ENCODE peak calls at places on chromosomes 13 and 19, in seven cellular contexts. One of them, this sample, is unnamed.

GRCh38 chr19:55467236-55468053 is 2.9 kb upstream of the C19orf85 start:
- DNase-seq in H1: peak; percentile 94
- DNase-seq in SK-N-SH: peak; percentile 90
- DNase-seq in HepG2: peak; percentile 69
- DNase-seq in K562: peak; percentile 77
- DNase-seq in GM12878: no peak
- DNase-seq in HCT116: no peak
- DNase-seq in this sample: no peak

GRCh38 chr19:19115954-19116353 is 22.3 kb downstream of the TMEM161A start:
- DNase-seq in H1: peak; percentile 93
- DNase-seq in SK-N-SH: peak; percentile 72
- DNase-seq in HepG2: peak; percentile 45
- DNase-seq in K562: peak; percentile 72
- DNase-seq in GM12878: no peak
- DNase-seq in HCT116: no peak
- DNase-seq in this sample: no peak

GRCh38 chr13:102846261-102847015 is 606 bp downstream of the ERCC5 start:
- DNase-seq in H1: no peak
- DNase-seq in SK-N-SH: peak; percentile 41
- DNase-seq in HepG2: peak; percentile 21
- DNase-seq in K562: no peak
- DNase-seq in GM12878: no peak
- DNase-seq in HCT116: peak; percentile 8
- DNase-seq in this sample: no peak

GRCh38 chr13:52348983-52349780 is 56.8 kb downstream of the THSD1 start:
- DNase-seq in H1: no peak
- DNase-seq in SK-N-SH: no peak
- DNase-seq in HepG2: no peak
- DNase-seq in K562: no peak
- DNase-seq in GM12878: no peak
- DNase-seq in HCT116: peak; percentile 73
- DNase-seq in this sample: no peak

GRCh38 chr13:36787181-36787580 is 31.8 kb upstream of the RFXAP start:
- DNase-seq in H1: no peak
- DNase-seq in SK-N-SH: no peak
- DNase-seq in HepG2: no peak
- DNase-seq in K562: no peak
- DNase-seq in GM12878: no peak
- DNase-seq in HCT116: no peak
- DNase-seq in this sample: no peak

GRCh38 chr19:42311612-42312160 is 1.4 kb upstream of the TMEM145 start:
- DNase-seq in H1: peak; percentile 49
- DNase-seq in SK-N-SH: peak; percentile 63
- DNase-seq in HepG2: no peak
- DNase-seq in K562: no peak
- DNase-seq in GM12878: no peak
- DNase-seq in HCT116: no peak
- DNase-seq in this sample: no peak

GRCh38 chr19:54607782-54608150 is 14.3 kb downstream of the LILRA1 start:
- DNase-seq in H1: no peak
- DNase-seq in SK-N-SH: no peak
- DNase-seq in HepG2: no peak
- DNase-seq in K562: no peak
- DNase-seq in GM12878: no peak
- DNase-seq in HCT116: no peak
- DNase-seq in this sample: no peak

GRCh38 chr13:92265408-92265807 is 867.0 kb downstream of the GPC5 start:
- DNase-seq in H1: no peak
- DNase-seq in SK-N-SH: no peak
- DNase-seq in HepG2: no peak
- DNase-seq in K562: no peak
- DNase-seq in GM12878: no peak
- DNase-seq in HCT116: no peak
- DNase-seq in this sample: no peak

GRCh38 chr13:97005631-97006262 is 11.5 kb upstream of the OXGR1 start:
- DNase-seq in H1: no peak
- DNase-seq in SK-N-SH: no peak
- DNase-seq in HepG2: no peak
- DNase-seq in K562: no peak
- DNase-seq in GM12878: no peak
- DNase-seq in HCT116: no peak
- DNase-seq in this sample: no peak

GRCh38 chr13:96075953-96076543 is 13.9 kb upstream of the HS6ST3 start:
- DNase-seq in H1: no peak
- DNase-seq in SK-N-SH: peak; percentile 28
- DNase-seq in HepG2: peak; percentile 12
- DNase-seq in K562: no peak
- DNase-seq in GM12878: no peak
- DNase-seq in HCT116: no peak
- DNase-seq in this sample: no peak

GRCh38 chr19:54469496-54469934 is 3.6 kb downstream of the CDC42EP5 start:
- DNase-seq in H1: no peak
- DNase-seq in SK-N-SH: no peak
- DNase-seq in HepG2: no peak
- DNase-seq in K562: no peak
- DNase-seq in GM12878: no peak
- DNase-seq in HCT116: no peak
- DNase-seq in this sample: no peak

GRCh38 chr19:6065685-6066365 is 44.5 kb downstream of the RFX2 start:
- DNase-seq in H1: no peak
- DNase-seq in SK-N-SH: no peak
- DNase-seq in HepG2: peak; percentile 87
- DNase-seq in K562: peak; percentile 87
- DNase-seq in GM12878: no peak
- DNase-seq in HCT116: no peak
- DNase-seq in this sample: no peak

GRCh38 chr13:49295231-49295630 is 47.5 kb downstream of the CDADC1 start:
- DNase-seq in H1: peak; percentile 38
- DNase-seq in SK-N-SH: no peak
- DNase-seq in HepG2: no peak
- DNase-seq in K562: no peak
- DNase-seq in GM12878: no peak
- DNase-seq in HCT116: no peak
- DNase-seq in this sample: no peak

GRCh38 chr19:40580619-40581018 is 3.9 kb downstream of the SHKBP1 start:
- DNase-seq in H1: no peak
- DNase-seq in SK-N-SH: no peak
- DNase-seq in HepG2: no peak
- DNase-seq in K562: no peak
- DNase-seq in GM12878: no peak
- DNase-seq in HCT116: no peak
- DNase-seq in this sample: no peak

GRCh38 chr19:13872695-13873389 is 4.1 kb upstream of the NANOS3 start:
- DNase-seq in H1: peak; percentile 86
- DNase-seq in SK-N-SH: peak; percentile 43
- DNase-seq in HepG2: no peak
- DNase-seq in K562: peak; percentile 89
- DNase-seq in GM12878: no peak
- DNase-seq in HCT116: no peak
- DNase-seq in this sample: peak; percentile 85

GRCh38 chr13:112134150-112135075 is 67.5 kb downstream of the SOX1 start:
- DNase-seq in H1: no peak
- DNase-seq in SK-N-SH: no peak
- DNase-seq in HepG2: no peak
- DNase-seq in K562: peak; percentile 18
- DNase-seq in GM12878: no peak
- DNase-seq in HCT116: no peak
- DNase-seq in this sample: no peak

GRCh38 chr13:83881917-83882625 is at the start of gene SLITRK1:
- DNase-seq in H1: peak; percentile 93
- DNase-seq in SK-N-SH: peak; percentile 16
- DNase-seq in HepG2: no peak
- DNase-seq in K562: no peak
- DNase-seq in GM12878: peak; percentile 9
- DNase-seq in HCT116: no peak
- DNase-seq in this sample: peak; percentile 84

GRCh38 chr13:68257111-68257842 is 1027.1 kb upstream of the PCDH9 start:
- DNase-seq in H1: no peak
- DNase-seq in SK-N-SH: no peak
- DNase-seq in HepG2: no peak
- DNase-seq in K562: no peak
- DNase-seq in GM12878: no peak
- DNase-seq in HCT116: no peak
- DNase-seq in this sample: no peak

GRCh38 chr19:5580116-5580515 is 12.4 kb upstream of the TINCR start:
- DNase-seq in H1: no peak
- DNase-seq in SK-N-SH: no peak
- DNase-seq in HepG2: no peak
- DNase-seq in K562: no peak
- DNase-seq in GM12878: no peak
- DNase-seq in HCT116: no peak
- DNase-seq in this sample: no peak

GRCh38 chr13:85567909-85568308 is 231.3 kb downstream of the SLITRK6 start:
- DNase-seq in H1: no peak
- DNase-seq in SK-N-SH: no peak
- DNase-seq in HepG2: no peak
- DNase-seq in K562: no peak
- DNase-seq in GM12878: no peak
- DNase-seq in HCT116: no peak
- DNase-seq in this sample: peak; percentile 27

GRCh38 chr13:34577051-34577450 is 365.0 kb upstream of the NBEA start:
- DNase-seq in H1: no peak
- DNase-seq in SK-N-SH: no peak
- DNase-seq in HepG2: no peak
- DNase-seq in K562: no peak
- DNase-seq in GM12878: no peak
- DNase-seq in HCT116: no peak
- DNase-seq in this sample: no peak

GRCh38 chr13:113275387-113275786 is 21.7 kb upstream of the LAMP1 start:
- DNase-seq in H1: peak; percentile 59
- DNase-seq in SK-N-SH: peak; percentile 52
- DNase-seq in HepG2: peak; percentile 84
- DNase-seq in K562: peak; percentile 65
- DNase-seq in GM12878: no peak
- DNase-seq in HCT116: peak; percentile 59
- DNase-seq in this sample: peak; percentile 32

GRCh38 chr19:1977116-1977515 is 36.1 kb downstream of the CSNK1G2 start:
- DNase-seq in H1: no peak
- DNase-seq in SK-N-SH: no peak
- DNase-seq in HepG2: no peak
- DNase-seq in K562: peak; percentile 86
- DNase-seq in GM12878: no peak
- DNase-seq in HCT116: no peak
- DNase-seq in this sample: no peak
- H3K4me1 ChIP-seq in H1: no peaks in the 10 kb centered on the region
- H3K4me1 ChIP-seq in SK-N-SH: no peaks in the 10 kb centered on the region
- H3K4me1 ChIP-seq in HepG2: no peaks in the 10 kb centered on the region
- H3K4me1 ChIP-seq in K562: peaks cover 49% of the 10 kb centered on the region
- H3K4me1 ChIP-seq in GM12878: no peaks in the 10 kb centered on the region
- H3K4me1 ChIP-seq in HCT116: no peaks in the 10 kb centered on the region
- H3K4me1 ChIP-seq in this sample: peaks cover 3% of the 10 kb centered on the region

GRCh38 chr13:31739226-31739625 is at the start of gene RXFP2:
- DNase-seq in H1: no peak
- DNase-seq in SK-N-SH: no peak
- DNase-seq in HepG2: no peak
- DNase-seq in K562: no peak
- DNase-seq in GM12878: no peak
- DNase-seq in HCT116: no peak
- DNase-seq in this sample: no peak
- H3K9ac ChIP-seq in H1: no peak within 1 kb of the TSS
- H3K9ac ChIP-seq in SK-N-SH: no peak within 1 kb of the TSS
- H3K9ac ChIP-seq in HepG2: no peak within 1 kb of the TSS
- H3K9ac ChIP-seq in K562: no peak within 1 kb of the TSS
- H3K9ac ChIP-seq in GM12878: no peak within 1 kb of the TSS
- H3K9ac ChIP-seq in HCT116: no peak within 1 kb of the TSS
- H3K9ac ChIP-seq in this sample: no peak within 1 kb of the TSS

GRCh38 chr19:3494051-3494450 is 6.4 kb downstream of the DOHH start:
- DNase-seq in H1: peak; percentile 88
- DNase-seq in SK-N-SH: peak; percentile 87
- DNase-seq in HepG2: no peak
- DNase-seq in K562: peak; percentile 89
- DNase-seq in GM12878: no peak
- DNase-seq in HCT116: no peak
- DNase-seq in this sample: no peak
- TF ChIP-seq YY1 in H1: peak; percentile 59
- TF ChIP-seq YY1 in SK-N-SH: no peak
- TF ChIP-seq YY1 in HepG2: no peak
- TF ChIP-seq YY1 in K562: no peak
- TF ChIP-seq YY1 in GM12878: no peak
- TF ChIP-seq YY1 in HCT116: no peak
- TF ChIP-seq YY1 in this sample: no peak

GRCh38 chr19:39158646-39159260 is 33.2 kb downstream of the PAK4 start:
- DNase-seq in H1: no peak
- DNase-seq in SK-N-SH: no peak
- DNase-seq in HepG2: no peak
- DNase-seq in K562: peak; percentile 69
- DNase-seq in GM12878: no peak
- DNase-seq in HCT116: no peak
- DNase-seq in this sample: no peak
- H3K4me1 ChIP-seq in H1: peaks cover 28% of the 10 kb centered on the region
- H3K4me1 ChIP-seq in SK-N-SH: no peaks in the 10 kb centered on the region
- H3K4me1 ChIP-seq in HepG2: peaks cover 62% of the 10 kb centered on the region
- H3K4me1 ChIP-seq in K562: peaks cover 74% of the 10 kb centered on the region
- H3K4me1 ChIP-seq in GM12878: no peaks in the 10 kb centered on the region
- H3K4me1 ChIP-seq in HCT116: peaks cover 35% of the 10 kb centered on the region
- H3K4me1 ChIP-seq in this sample: peaks cover 9% of the 10 kb centered on the region

This sample was measured in NT2/D1.